ENCODE peak calls at places on chromosomes 7 and 10, in six cellular contexts. V is SHP77, C is 8988T, S is heart left ventricle, P is glomerular endothelial cell, R is Right ventricle myocardium superior. X is an unnamed sample.

GRCh38 chr10:19247843-19248242 is 199.2 kb downstream of the MALRD1 start:
- DNase-seq in V (no peak), C (no peak), S (no peak), P (no peak), R (no peak), X (no peak)

GRCh38 chr10:61869772-61870520 is 31.6 kb upstream of the ARID5B start:
- DNase-seq in V (no peak), C (no peak), S (no peak), P (peak; percentile 9), R (no peak), X (no peak)

GRCh38 chr7:131105803-131106680 is 221.6 kb upstream of the MKLN1 start:
- DNase-seq in V (peak; percentile 5), C (peak; percentile 75), S (peak; percentile 85), P (no peak), R (peak; percentile 89), X (peak; percentile 76)

GRCh38 chr7:137909042-137909441 is 62.3 kb upstream of the DGKI start:
- DNase-seq in V (no peak), C (no peak), S (no peak), P (no peak), R (peak; percentile 53), X (no peak)

GRCh38 chr10:5565205-5565545 is 40.4 kb downstream of the CALML3 start:
- DNase-seq in V (no peak), C (no peak), S (no peak), P (no peak), R (no peak), X (no peak)

GRCh38 chr7:2019693-2020511 is 212.8 kb downstream of the MAD1L1 start:
- DNase-seq in V (no peak), C (no peak), S (peak; percentile 71), P (no peak), R (peak; percentile 89), X (no peak)

GRCh38 chr10:119740096-119740495 is 14.2 kb downstream of the INPP5F start:
- DNase-seq in V (no peak), C (no peak), S (no peak), P (no peak), R (no peak), X (no peak)

GRCh38 chr7:134866581-134866980 is 87.1 kb downstream of the CALD1 start:
- DNase-seq in V (no peak), C (no peak), S (peak; percentile 37), P (no peak), R (no peak), X (no peak)

GRCh38 chr7:134458806-134459698 is at the start of gene AKR1B1:
- DNase-seq in V (peak; percentile 90), C (peak; percentile 79), S (peak; percentile 93), P (peak; percentile 37), R (peak; percentile 95), X (peak; percentile 82)

GRCh38 chr10:98302711-98303365 is 34.8 kb upstream of the LOXL4 start:
- DNase-seq in V (no peak), C (no peak), S (peak; percentile 36), P (no peak), R (no peak), X (no peak)

GRCh38 chr7:128876978-128877755 is 14.5 kb downstream of the ATP6V1F start:
- DNase-seq in V (no peak), C (peak; percentile 7), S (no peak), P (no peak), R (peak; percentile 36), X (no peak)

GRCh38 chr10:75398630-75399460 is 2.7 kb downstream of the ZNF503 start:
- DNase-seq in V (no peak), C (no peak), S (peak; percentile 30), P (no peak), R (peak; percentile 55), X (no peak)

GRCh38 chr7:101557421-101557820 is 71.7 kb downstream of the MYL10 start:
- DNase-seq in V (no peak), C (no peak), S (no peak), P (no peak), R (no peak), X (no peak)

GRCh38 chr7:99407849-99408346 is 499 bp downstream of the PDAP1 start:
- DNase-seq in V (peak; percentile 3), C (no peak), S (peak; percentile 51), P (no peak), R (peak; percentile 69), X (peak; percentile 11)

GRCh38 chr10:64096941-64097340 is 575.7 kb downstream of the REEP3 start:
- DNase-seq in V (no peak), C (no peak), S (no peak), P (no peak), R (no peak), X (no peak)

GRCh38 chr7:12358694-12359093 is 45.0 kb downstream of the VWDE start:
- DNase-seq in V (no peak), C (no peak), S (no peak), P (no peak), R (no peak), X (no peak)

GRCh38 chr10:93440591-93441012 is 41.5 kb downstream of the MYOF start:
- DNase-seq in V (no peak), C (no peak), S (no peak), P (no peak), R (no peak), X (no peak)

GRCh38 chr10:124618674-124619073 is 125.5 kb downstream of the FAM53B start:
- DNase-seq in V (no peak), C (no peak), S (no peak), P (no peak), R (no peak), X (no peak)

GRCh38 chr10:75355706-75356105 is 45.9 kb downstream of the ZNF503 start:
- DNase-seq in V (no peak), C (no peak), S (no peak), P (no peak), R (no peak), X (no peak)

GRCh38 chr7:21128418-21128817 is 299.5 kb upstream of the SP4 start:
- DNase-seq in V (peak; percentile 74), C (no peak), S (no peak), P (no peak), R (no peak), X (no peak)